ENCODE peak calls at places on chromosomes 13 and 19, in ten cellular contexts. G, Y, X, K, L, W, I, N, A and F are unnamed samples.
A peak's percentile ranks its signal among the peaks of the same experiment; 100 is the strongest.

GRCh38 chr19:13968999-13969398 is 16.7 kb downstream of the DCAF15 start:
- DNase-seq in K (no peak), Y (no peak), L (no peak), I (no peak), G (no peak), X (no peak), A (no peak), N (no peak), W (no peak), F (no peak)

GRCh38 chr13:109740721-109741120 is 45.7 kb downstream of the IRS2 start:
- DNase-seq in Y (no peak), A (no peak), W (no peak), I (no peak), N (no peak), G (no peak), K (no peak), X (no peak), L (no peak), F (no peak)

GRCh38 chr13:38967446-38967845 is 23.2 kb downstream of the STOML3 start:
- DNase-seq in N (no peak), K (no peak), Y (no peak), G (no peak), W (no peak), L (no peak), X (no peak), I (no peak), A (no peak), F (no peak)

GRCh38 chr19:30046522-30046921 is 104.5 kb downstream of the URI1 start:
- DNase-seq in A (no peak), K (no peak), X (peak; percentile 24), W (no peak), Y (peak; percentile 43), L (peak; percentile 15), G (no peak), I (no peak), N (no peak), F (no peak)

GRCh38 chr13:26895808-26896466 is 135.4 kb upstream of the GPR12 start:
- DNase-seq in L (no peak), N (no peak), Y (peak; percentile 16), K (no peak), W (no peak), X (no peak), A (no peak), G (no peak), I (no peak), F (no peak)

GRCh38 chr13:28327761-28328607 is 166.9 kb downstream of the FLT1 start:
- DNase-seq in A (no peak), N (peak; percentile 37), L (no peak), Y (peak; percentile 19), I (no peak), X (no peak), G (no peak), W (no peak), K (no peak), F (no peak)

GRCh38 chr19:49890349-49891311 is 6.1 kb downstream of the IL4I1 start:
- DNase-seq in G (peak; percentile 37), K (peak; percentile 55), Y (no peak), X (no peak), A (peak; percentile 32), W (no peak), L (no peak), N (no peak), I (no peak), F (no peak)

GRCh38 chr19:31629936-31630335 is 280.7 kb upstream of the TSHZ3 start:
- DNase-seq in G (no peak), X (no peak), K (no peak), A (no peak), W (no peak), I (no peak), N (no peak), L (no peak), Y (no peak), F (no peak)

GRCh38 chr19:16628984-16629691 is 1.1 kb upstream of the MED26 start:
- DNase-seq in N (peak; percentile 35), Y (peak; percentile 26), A (peak; percentile 69), K (no peak), X (peak; percentile 22), W (no peak), L (peak; percentile 68), I (no peak), G (no peak), F (no peak)

GRCh38 chr19:10219678-10220077 is 11.5 kb downstream of the S1PR2 start:
- DNase-seq in Y (peak; percentile 57), X (no peak), A (peak; percentile 36), K (peak; percentile 13), L (peak; percentile 32), W (no peak), I (no peak), N (no peak), G (no peak), F (peak; percentile 51)

GRCh38 chr13:73608157-73608516 is 526.1 kb downstream of the KLF12 start:
- DNase-seq in G (no peak), N (no peak), A (no peak), W (no peak), Y (no peak), I (no peak), L (no peak), X (no peak), K (no peak), F (no peak)

GRCh38 chr13:106109391-106109791 is 426.1 kb downstream of the EFNB2 start:
- DNase-seq in G (no peak), X (no peak), N (peak; percentile 50), I (no peak), A (no peak), W (no peak), Y (no peak), K (no peak), L (no peak), F (no peak)

GRCh38 chr13:71517004-71517403 is 350.0 kb downstream of the DACH1 start:
- DNase-seq in K (no peak), W (no peak), N (no peak), G (no peak), X (no peak), A (no peak), L (no peak), Y (no peak), I (peak; percentile 3), F (no peak)

GRCh38 chr19:18725755-18726416 is 42.4 kb downstream of the CRTC1 start:
- DNase-seq in A (no peak), W (no peak), L (no peak), I (no peak), K (no peak), Y (no peak), N (no peak), X (no peak), G (no peak), F (no peak)

GRCh38 chr13:114313061-114313860 is 1.0 kb upstream of the CHAMP1 start:
- DNase-seq in G (peak; percentile 18), W (no peak), I (no peak), Y (peak; percentile 40), K (peak; percentile 23), N (no peak), X (no peak), L (peak; percentile 22), A (no peak), F (no peak)

GRCh38 chr13:96650301-96650886 is 343.9 kb downstream of the OXGR1 start:
- DNase-seq in K (no peak), X (peak; percentile 63), I (peak; percentile 48), N (no peak), G (no peak), W (no peak), A (no peak), Y (peak; percentile 73), L (no peak), F (no peak)

GRCh38 chr13:73633817-73634449 is 500.3 kb downstream of the KLF12 start:
- DNase-seq in W (no peak), G (no peak), A (no peak), K (no peak), I (no peak), Y (peak; percentile 16), N (no peak), X (no peak), L (no peak), F (no peak)

GRCh38 chr19:24065865-24066604 is 21.0 kb upstream of the ZNF254 start:
- DNase-seq in X (no peak), G (no peak), I (no peak), K (no peak), W (no peak), Y (no peak), N (no peak), L (no peak), A (no peak), F (no peak)

GRCh38 chr19:10724573-10725071 is 6.7 kb downstream of the DNM2 start:
- DNase-seq in W (no peak), L (no peak), X (no peak), G (no peak), K (no peak), Y (no peak), I (no peak), A (peak; percentile 4), N (peak; percentile 69), F (no peak)

GRCh38 chr19:18446811-18447359 is 9.0 kb upstream of the ISYNA1 start:
- DNase-seq in W (no peak), N (no peak), L (no peak), Y (no peak), I (no peak), X (no peak), G (no peak), K (no peak), A (no peak), F (no peak)

GRCh38 chr13:23983671-23984070 is 86.4 kb upstream of the C1QTNF9B start:
- DNase-seq in K (no peak), N (no peak), Y (no peak), A (no peak), I (no peak), L (no peak), W (no peak), X (no peak), G (no peak), F (no peak)

GRCh38 chr19:54203151-54203611 is 2.5 kb downstream of the RPS9 start:
- DNase-seq in K (no peak), L (no peak), W (no peak), Y (no peak), N (no peak), I (no peak), X (peak; percentile 81), A (no peak), G (no peak), F (no peak)

GRCh38 chr19:48780684-48781391 is 25.5 kb downstream of the FGF21 start:
- DNase-seq in Y (no peak), A (peak; percentile 75), I (no peak), K (no peak), X (peak; percentile 92), L (no peak), W (no peak), N (no peak), G (no peak), F (no peak)

GRCh38 chr13:71290963-71291937 is 575.8 kb downstream of the DACH1 start:
- DNase-seq in I (no peak), X (peak; percentile 89), W (no peak), A (peak; percentile 85), K (no peak), N (peak; percentile 2), G (no peak), L (peak; percentile 67), Y (no peak), F (no peak)

GRCh38 chr19:35090795-35091214 is 24.8 kb upstream of the FXYD3 start:
- DNase-seq in N (no peak), G (no peak), L (no peak), A (no peak), Y (peak; percentile 79), K (no peak), W (no peak), X (no peak), I (no peak), F (no peak)

GRCh38 chr13:97028441-97029299 is 34.4 kb upstream of the OXGR1 start:
- DNase-seq in N (peak; percentile 78), K (peak; percentile 42), G (peak; percentile 26), X (peak; percentile 58), A (peak; percentile 47), L (peak; percentile 8), I (no peak), W (no peak), Y (peak; percentile 62), F (peak; percentile 5)

GRCh38 chr19:40596608-40597328 is 4.4 kb upstream of the LTBP4 start:
- DNase-seq in W (no peak), K (no peak), I (no peak), A (peak; percentile 63), G (no peak), X (peak; percentile 84), L (no peak), Y (no peak), N (peak; percentile 87), F (peak; percentile 78)